ENCODE peak calls at places on chromosomes 6 and 20, in five cellular contexts. One of them, this sample, is unnamed.

GRCh38 chr6:999552-999951 is 306.6 kb upstream of the EXOC2 start:
- DNase-seq in HepG2: peak; percentile 57
- DNase-seq in K562: no peak
- DNase-seq in GM12878: no peak
- DNase-seq in HCT116: no peak
- DNase-seq in this sample: no peak

GRCh38 chr20:43096471-43096870 is 93.2 kb downstream of the PTPRT start:
- DNase-seq in K562: no peak
- DNase-seq in GM12878: no peak
- DNase-seq in HCT116: no peak
- DNase-seq in HepG2: no peak
- DNase-seq in this sample: peak; percentile 18

GRCh38 chr6:70411542-70411941 is 1.8 kb upstream of the FAM135A start:
- DNase-seq in HCT116: no peak
- DNase-seq in HepG2: peak; percentile 56
- DNase-seq in K562: no peak
- DNase-seq in GM12878: no peak
- DNase-seq in this sample: no peak

GRCh38 chr6:167841981-167842380 is 15.3 kb downstream of the AFDN start:
- DNase-seq in K562: no peak
- DNase-seq in HCT116: no peak
- DNase-seq in GM12878: no peak
- DNase-seq in HepG2: no peak
- DNase-seq in this sample: no peak

GRCh38 chr6:111154981-111155380 is 67.7 kb downstream of the SLC16A10 start:
- DNase-seq in HepG2: no peak
- DNase-seq in GM12878: no peak
- DNase-seq in K562: no peak
- DNase-seq in HCT116: no peak
- DNase-seq in this sample: no peak

GRCh38 chr20:17612287-17612974 is 42.6 kb downstream of the DSTN start:
- DNase-seq in HCT116: no peak
- DNase-seq in GM12878: no peak
- DNase-seq in HepG2: peak; percentile 39
- DNase-seq in K562: no peak
- DNase-seq in this sample: no peak

GRCh38 chr6:131173680-131174079 is 38.4 kb downstream of the AKAP7 start:
- DNase-seq in HCT116: no peak
- DNase-seq in GM12878: no peak
- DNase-seq in HepG2: peak; percentile 58
- DNase-seq in K562: no peak
- DNase-seq in this sample: no peak

GRCh38 chr6:88983532-88983931 is 20.1 kb upstream of the RNGTT start:
- DNase-seq in K562: peak; percentile 19
- DNase-seq in HepG2: no peak
- DNase-seq in HCT116: peak; percentile 35
- DNase-seq in GM12878: no peak
- DNase-seq in this sample: no peak

GRCh38 chr6:51137777-51138176 is 319.1 kb downstream of the TFAP2B start:
- DNase-seq in HepG2: no peak
- DNase-seq in K562: no peak
- DNase-seq in HCT116: no peak
- DNase-seq in GM12878: no peak
- DNase-seq in this sample: no peak

GRCh38 chr6:170039156-170040114 is 251.4 kb downstream of the DLL1 start:
- DNase-seq in GM12878: no peak
- DNase-seq in HCT116: no peak
- DNase-seq in K562: no peak
- DNase-seq in HepG2: no peak
- DNase-seq in this sample: no peak

GRCh38 chr20:52983726-52984450 is 11.7 kb downstream of the TSHZ2 start:
- DNase-seq in HCT116: no peak
- DNase-seq in K562: no peak
- DNase-seq in GM12878: no peak
- DNase-seq in HepG2: no peak
- DNase-seq in this sample: no peak

GRCh38 chr6:63573899-63574553 is 1.7 kb downstream of the LOC128125822 start:
- DNase-seq in HepG2: peak; percentile 87
- DNase-seq in K562: peak; percentile 82
- DNase-seq in HCT116: peak; percentile 62
- DNase-seq in GM12878: peak; percentile 33
- DNase-seq in this sample: no peak

GRCh38 chr20:2606507-2607006 is 45.9 kb upstream of the NOP56 start:
- DNase-seq in HCT116: no peak
- DNase-seq in GM12878: no peak
- DNase-seq in K562: no peak
- DNase-seq in HepG2: no peak
- DNase-seq in this sample: no peak
- TF ChIP-seq ZNF274 in HCT116: no peak
- TF ChIP-seq ZNF274 in GM12878: no peak
- TF ChIP-seq ZNF274 in K562: no peak
- TF ChIP-seq ZNF274 in HepG2: no peak
- TF ChIP-seq ZNF274 in this sample: no peak

DNA sequence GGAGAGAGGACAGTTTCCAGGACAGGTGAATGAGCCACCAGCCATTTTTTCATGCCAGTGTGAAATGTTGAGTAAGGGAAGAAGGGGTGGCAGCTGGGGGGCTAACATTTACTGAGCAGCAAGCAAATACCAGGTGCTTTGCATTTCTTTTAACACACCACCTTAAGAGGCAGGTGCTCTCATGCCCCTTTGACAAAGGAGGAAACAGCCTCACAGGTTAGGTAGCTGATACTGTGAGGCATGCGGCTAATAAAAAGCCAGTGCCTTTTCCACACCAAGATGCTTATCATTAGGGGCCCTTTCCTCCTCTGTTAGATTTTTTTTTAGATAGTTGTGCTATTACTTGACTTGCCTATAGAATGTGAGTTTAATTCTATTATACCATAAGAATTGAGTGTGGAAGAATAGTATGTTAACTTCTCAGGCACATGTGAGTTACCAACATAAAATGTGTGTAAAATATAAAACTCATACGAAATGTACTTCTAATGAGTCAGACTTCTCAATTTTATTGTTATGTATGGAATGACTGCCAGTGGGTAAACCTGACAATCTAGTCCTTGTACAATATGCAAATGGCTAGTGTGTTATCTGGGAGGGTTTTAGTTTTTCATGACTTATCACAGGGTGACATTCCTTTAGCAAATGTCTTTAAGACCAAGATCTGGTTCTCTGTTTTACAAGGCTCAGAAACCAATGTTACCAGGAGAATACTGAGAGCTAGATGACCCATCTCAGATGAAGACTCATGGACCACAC is 260.0 kb downstream of the TMEM242 start:
- DNase-seq in HepG2: no peak
- DNase-seq in HCT116: no peak
- DNase-seq in K562: no peak
- DNase-seq in GM12878: no peak
- DNase-seq in this sample: no peak
- TF ChIP-seq ZNF274 in HepG2: no peak
- TF ChIP-seq ZNF274 in HCT116: no peak
- TF ChIP-seq ZNF274 in K562: no peak
- TF ChIP-seq ZNF274 in GM12878: no peak
- TF ChIP-seq ZNF274 in this sample: no peak

GRCh38 chr20:63520939-63521601 is 505 bp downstream of the PPDPF start:
- DNase-seq in GM12878: no peak
- DNase-seq in K562: peak; percentile 87
- DNase-seq in HCT116: no peak
- DNase-seq in HepG2: peak; percentile 40
- DNase-seq in this sample: no peak
- TF ChIP-seq ZNF274 in GM12878: no peak
- TF ChIP-seq ZNF274 in K562: no peak
- TF ChIP-seq ZNF274 in HCT116: no peak
- TF ChIP-seq ZNF274 in HepG2: no peak
- TF ChIP-seq ZNF274 in this sample: no peak

GRCh38 chr20:25517124-25517523 is 68.2 kb downstream of the NINL start:
- DNase-seq in GM12878: no peak
- DNase-seq in K562: no peak
- DNase-seq in HCT116: no peak
- DNase-seq in HepG2: no peak
- DNase-seq in this sample: no peak
- TF ChIP-seq ZNF274 in GM12878: no peak
- TF ChIP-seq ZNF274 in K562: no peak
- TF ChIP-seq ZNF274 in HCT116: no peak
- TF ChIP-seq ZNF274 in HepG2: no peak
- TF ChIP-seq ZNF274 in this sample: no peak

DNA sequence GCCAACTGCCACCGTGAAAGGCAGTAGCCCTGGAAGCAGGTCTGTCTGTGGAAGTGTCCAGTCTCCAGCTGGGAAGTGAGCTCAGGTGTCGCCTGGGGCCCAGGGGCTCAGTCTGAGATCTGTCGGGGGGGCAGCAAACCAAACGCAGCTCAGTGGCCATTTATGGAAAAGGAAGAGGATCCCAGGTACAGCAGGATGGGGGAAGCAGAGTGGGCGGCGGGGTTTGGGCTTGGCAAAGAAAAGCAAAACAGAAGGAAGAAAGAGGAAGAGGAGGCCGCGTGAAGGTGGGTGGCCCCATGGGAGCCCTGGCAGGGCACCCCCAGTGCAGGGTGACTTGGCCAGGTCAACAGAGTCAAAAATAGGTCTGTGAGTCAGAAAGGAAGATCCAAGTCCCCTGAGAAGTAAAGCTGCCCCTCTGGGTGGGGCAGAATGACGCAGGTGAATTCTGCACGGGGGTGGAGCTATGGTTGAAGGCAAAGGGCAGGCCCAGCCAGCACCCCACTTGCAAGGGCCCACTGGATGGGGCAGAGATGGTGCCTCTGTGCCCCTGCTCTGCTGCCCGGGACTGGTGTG is 5.3 kb downstream of the PXDC1 start:
- DNase-seq in HCT116: no peak
- DNase-seq in K562: no peak
- DNase-seq in GM12878: peak; percentile 37
- DNase-seq in HepG2: no peak
- DNase-seq in this sample: no peak
- TF ChIP-seq ZNF274 in HCT116: no peak
- TF ChIP-seq ZNF274 in K562: no peak
- TF ChIP-seq ZNF274 in GM12878: no peak
- TF ChIP-seq ZNF274 in HepG2: no peak
- TF ChIP-seq ZNF274 in this sample: no peak

This sample was measured in NT2/D1.